ENCODE peak calls at places on chromosomes 11 and 22, in ten cellular contexts. C is mammary epithelial cell; K is foreskin fibroblast; N is dorsolateral prefrontal cortex; V is cardiac septum; Z is activated T-cell treated with anti-CD3 and anti-CD28 coated beads for 4 hours; R is activated naive CD8-positive, alpha-beta T cell treated with anti-CD3 and anti-CD28 coated beads, Interleukin-2, amount 10 ng/mL, durations not matched to agents 7 days and 5 days; U is T-helper 1 cell; F is ureter; J is heart left ventricle. Q is an unnamed sample.

GRCh38 chr11:606245-606644 is 9.5 kb downstream of the IRF7 start:
- DNase-seq in C (peak; percentile 89), K (peak; percentile 35), N (no peak), V (peak; percentile 90), Z (no peak), R (no peak), U (no peak), F (no peak), J (peak; percentile 81), Q (peak; percentile 26)

GRCh38 chr11:124474779-124475178 is 29.3 kb upstream of the OR8B8 start:
- DNase-seq in C (no peak), K (no peak), N (no peak), V (no peak), Z (no peak), R (no peak), U (no peak), F (no peak), J (no peak), Q (no peak)

GRCh38 chr22:24440270-24440717 is 12.9 kb downstream of the ADORA2A start:
- DNase-seq in C (no peak), K (no peak), N (no peak), V (peak; percentile 89), Z (no peak), R (no peak), U (no peak), F (no peak), J (peak; percentile 40), Q (no peak)

GRCh38 chr11:33737362-33737821 is 1.2 kb upstream of the CD59 start:
- DNase-seq in C (no peak), K (peak; percentile 61), N (no peak), V (no peak), Z (no peak), R (no peak), U (no peak), F (no peak), J (no peak), Q (no peak)

GRCh38 chr11:120020486-120020885 is 117.4 kb downstream of the TRIM29 start:
- DNase-seq in C (no peak), K (no peak), N (no peak), V (no peak), Z (no peak), R (no peak), U (no peak), F (no peak), J (no peak), Q (no peak)

GRCh38 chr22:37202706-37203105 is 9.6 kb downstream of the SSTR3 start:
- DNase-seq in C (no peak), K (no peak), N (no peak), V (no peak), Z (no peak), R (peak; percentile 27), U (no peak), F (no peak), J (no peak), Q (no peak)

GRCh38 chr11:79258606-79259005 is 182.2 kb downstream of the TENM4 start:
- DNase-seq in C (no peak), K (no peak), N (no peak), V (no peak), Z (no peak), R (no peak), U (no peak), F (no peak), J (no peak), Q (no peak)

GRCh38 chr11:65516135-65516968 is 8.5 kb upstream of the SCYL1 start:
- DNase-seq in C (no peak), K (no peak), N (peak; percentile 26), V (no peak), Z (no peak), R (no peak), U (no peak), F (no peak), J (no peak), Q (no peak)

GRCh38 chr11:93133710-93134109 is 64.1 kb downstream of the SLC36A4 start:
- DNase-seq in C (no peak), K (peak; percentile 72), N (no peak), V (no peak), Z (no peak), R (no peak), U (no peak), F (no peak), J (no peak), Q (peak; percentile 11)

GRCh38 chr11:126359431-126360048 is 4.1 kb downstream of the ST3GAL4 start:
- DNase-seq in C (no peak), K (peak; percentile 95), N (peak; percentile 70), V (peak; percentile 82), Z (no peak), R (no peak), U (no peak), F (peak; percentile 78), J (peak; percentile 81), Q (no peak)

GRCh38 chr11:17602105-17603001 is 55.3 kb downstream of the OTOG start:
- DNase-seq in C (no peak), K (no peak), N (no peak), V (no peak), Z (no peak), R (no peak), U (no peak), F (peak; percentile 32), J (no peak), Q (no peak)

GRCh38 chr11:72224587-72225410 is at the start of gene INPPL1:
- DNase-seq in C (peak; percentile 35), K (peak; percentile 68), N (no peak), V (no peak), Z (no peak), R (peak; percentile 64), U (no peak), F (peak; percentile 66), J (no peak), Q (peak; percentile 33)

GRCh38 chr22:49632199-49633009 is 195.3 kb downstream of the BRD1 start:
- DNase-seq in C (peak; percentile 8), K (peak; percentile 71), N (peak; percentile 67), V (no peak), Z (no peak), R (peak; percentile 48), U (no peak), F (peak; percentile 71), J (peak; percentile 81), Q (peak; percentile 68)

GRCh38 chr22:36239401-36240171 is at the start of gene APOL2:
- DNase-seq in C (peak; percentile 89), K (peak; percentile 96), N (peak; percentile 89), V (peak; percentile 96), Z (peak; percentile 73), R (peak; percentile 76), U (peak; percentile 86), F (peak; percentile 91), J (peak; percentile 93), Q (peak; percentile 95)

GRCh38 chr11:119835804-119836203 is 106.8 kb upstream of the NECTIN1 start:
- DNase-seq in C (no peak), K (no peak), N (no peak), V (no peak), Z (no peak), R (no peak), U (no peak), F (no peak), J (no peak), Q (no peak)

GRCh38 chr22:32994046-32994827 is 63.9 kb downstream of the SYN3 start:
- DNase-seq in C (no peak), K (no peak), N (no peak), V (peak; percentile 53), Z (no peak), R (no peak), U (no peak), F (no peak), J (no peak), Q (no peak)

GRCh38 chr11:111408789-111409727 is 30.0 kb upstream of the POU2AF1 start:
- DNase-seq in C (peak; percentile 27), K (peak; percentile 22), N (no peak), V (no peak), Z (no peak), R (no peak), U (no peak), F (no peak), J (no peak), Q (no peak)

GRCh38 chr22:49823289-49824045 is 4.2 kb downstream of the BRD1 start:
- DNase-seq in C (no peak), K (no peak), N (no peak), V (peak; percentile 46), Z (no peak), R (no peak), U (no peak), F (no peak), J (peak; percentile 47), Q (no peak)

GRCh38 chr22:41308054-41308453 is 6.7 kb downstream of the ZC3H7B start:
- DNase-seq in C (no peak), K (peak; percentile 58), N (no peak), V (no peak), Z (no peak), R (no peak), U (no peak), F (no peak), J (no peak), Q (peak; percentile 64)

GRCh38 chr11:119382101-119382500 is 611 bp upstream of the USP2 start:
- DNase-seq in C (no peak), K (no peak), N (no peak), V (no peak), Z (no peak), R (no peak), U (no peak), F (no peak), J (no peak), Q (no peak)

GRCh38 chr11:105706025-105706530 is 96.2 kb downstream of the GRIA4 start:
- DNase-seq in C (no peak), K (no peak), N (no peak), V (no peak), Z (no peak), R (no peak), U (no peak), F (no peak), J (no peak), Q (no peak)

GRCh38 chr11:15970506-15971214 is 385.7 kb downstream of the SOX6 start:
- DNase-seq in C (peak; percentile 29), K (no peak), N (no peak), V (no peak), Z (no peak), R (no peak), U (no peak), F (no peak), J (no peak), Q (no peak)

GRCh38 chr11:10117709-10118341 is 176.2 kb downstream of the SBF2 start:
- DNase-seq in C (peak; percentile 26), K (peak; percentile 54), N (no peak), V (no peak), Z (no peak), R (no peak), U (no peak), F (no peak), J (no peak), Q (peak; percentile 3)

GRCh38 chr11:18743900-18744514 is 18.0 kb upstream of the IGSF22 start:
- DNase-seq in C (no peak), K (no peak), N (no peak), V (no peak), Z (no peak), R (no peak), U (no peak), F (no peak), J (no peak), Q (no peak)

GRCh38 chr11:2580061-2580421 is 119.8 kb downstream of the KCNQ1OT1 start:
- DNase-seq in C (no peak), K (no peak), N (peak; percentile 22), V (peak; percentile 50), Z (no peak), R (peak; percentile 10), U (no peak), F (peak; percentile 38), J (peak; percentile 62), Q (no peak)

GRCh38 chr22:47209077-47209514 is 446.6 kb downstream of the TBC1D22A start:
- DNase-seq in C (no peak), K (no peak), N (peak; percentile 21), V (peak; percentile 46), Z (no peak), R (no peak), U (no peak), F (peak; percentile 42), J (no peak), Q (no peak)

GRCh38 chr22:46688949-46689348 is 49.1 kb downstream of the CERK start:
- DNase-seq in C (no peak), K (no peak), N (no peak), V (no peak), Z (no peak), R (no peak), U (no peak), F (no peak), J (peak; percentile 80), Q (no peak)

GRCh38 chr11:70527429-70528045 is 129.2 kb downstream of the CTTN start:
- DNase-seq in C (no peak), K (no peak), N (no peak), V (no peak), Z (no peak), R (no peak), U (no peak), F (no peak), J (peak; percentile 30), Q (no peak)

Q was measured in kidney tubule cell.